ENCODE peak calls at places on chromosomes 6 and 20, in six cellular contexts. F is A549; Q is CD8-positive, alpha-beta memory T cell; O is hepatocyte; N is brain microvascular endothelial cell; M is MM.1S. G is an unnamed sample.
A peak's percentile ranks its signal among the peaks of the same experiment; 100 is the strongest.

GRCh38 chr6:16925461-16925860 is 164.2 kb upstream of the ATXN1 start:
- DNase-seq in F (no peak), Q (no peak), O (no peak), N (no peak), M (no peak), G (no peak)

GRCh38 chr6:38266921-38267354 is 372.8 kb downstream of the BTBD9 start:
- DNase-seq in F (no peak), Q (no peak), O (no peak), N (no peak), M (no peak), G (no peak)

GRCh38 chr20:32574296-32575226 is 10.6 kb downstream of the NOL4L start:
- DNase-seq in F (peak; percentile 60), Q (no peak), O (peak; percentile 92), N (peak; percentile 91), M (no peak), G (peak; percentile 46)

GRCh38 chr6:50718566-50718965 is 5.2 kb downstream of the TFAP2D start:
- DNase-seq in F (no peak), Q (no peak), O (no peak), N (no peak), M (no peak), G (no peak)

GRCh38 chr6:161168281-161168891 is 105.5 kb downstream of the AGPAT4 start:
- DNase-seq in F (peak; percentile 6), Q (no peak), O (peak; percentile 61), N (peak; percentile 100), M (no peak), G (peak; percentile 78)

GRCh38 chr6:31493875-31494694 is 3.9 kb upstream of the MICB start:
- DNase-seq in F (peak; percentile 67), Q (peak; percentile 62), O (peak; percentile 86), N (peak; percentile 79), M (peak; percentile 80), G (peak; percentile 67)

GRCh38 chr6:30915591-30915946 is 1.5 kb downstream of the VARS2 start:
- DNase-seq in F (peak; percentile 79), Q (no peak), O (peak; percentile 74), N (peak; percentile 36), M (peak; percentile 51), G (peak; percentile 72)

GRCh38 chr6:137950581-137950980 is 83.5 kb downstream of the TNFAIP3 start:
- DNase-seq in F (no peak), Q (no peak), O (no peak), N (no peak), M (peak; percentile 74), G (no peak)

GRCh38 chr20:46946796-46947195 is 52.2 kb downstream of the EYA2 start:
- DNase-seq in F (no peak), Q (no peak), O (no peak), N (no peak), M (no peak), G (no peak)

GRCh38 chr6:157597461-157598312 is 216.7 kb downstream of the ZDHHC14 start:
- DNase-seq in F (peak; percentile 28), Q (peak; percentile 20), O (peak; percentile 65), N (peak; percentile 13), M (peak; percentile 43), G (peak; percentile 45)

GRCh38 chr6:158849899-158850806 is 31.0 kb upstream of the EZR start:
- DNase-seq in F (peak; percentile 87), Q (peak; percentile 48), O (peak; percentile 85), N (peak; percentile 97), M (no peak), G (peak; percentile 29)

GRCh38 chr6:106704327-106704726 is 74.9 kb downstream of the QRSL1 start:
- DNase-seq in F (no peak), Q (no peak), O (no peak), N (no peak), M (no peak), G (no peak)

GRCh38 chr6:123967900-123968299 is 164.2 kb downstream of the NKAIN2 start:
- DNase-seq in F (no peak), Q (no peak), O (no peak), N (no peak), M (no peak), G (no peak)

GRCh38 chr20:39885975-39886649 is 802.9 kb downstream of the MAFB start:
- DNase-seq in F (no peak), Q (no peak), O (peak; percentile 81), N (peak; percentile 91), M (peak; percentile 57), G (peak; percentile 89)

GRCh38 chr6:168643401-168643800 is 202.4 kb downstream of the SMOC2 start:
- DNase-seq in F (no peak), Q (no peak), O (no peak), N (no peak), M (no peak), G (no peak)

GRCh38 chr6:18055714-18056382 is 66.6 kb downstream of the NHLRC1 start:
- DNase-seq in F (no peak), Q (no peak), O (no peak), N (no peak), M (no peak), G (no peak)

GRCh38 chr20:64038579-64039292 is 2.8 kb downstream of the C20orf204 start:
- DNase-seq in F (peak; percentile 85), Q (peak; percentile 63), O (peak; percentile 90), N (peak; percentile 18), M (peak; percentile 77), G (peak; percentile 58)

GRCh38 chr20:48718914-48719578 is 108.8 kb downstream of the PREX1 start:
- DNase-seq in F (no peak), Q (peak; percentile 32), O (no peak), N (no peak), M (no peak), G (peak; percentile 53)

GRCh38 chr6:149032599-149033405 is 284.7 kb upstream of the TAB2 start:
- DNase-seq in F (peak; percentile 59), Q (no peak), O (no peak), N (peak; percentile 85), M (no peak), G (no peak)

GRCh38 chr6:104958720-104959452 is 2.0 kb downstream of the LIN28B start:
- DNase-seq in F (no peak), Q (no peak), O (peak; percentile 40), N (no peak), M (no peak), G (peak; percentile 37)

GRCh38 chr6:104956663-104957294 is at the start of gene LIN28B:
- DNase-seq in F (no peak), Q (no peak), O (no peak), N (no peak), M (no peak), G (peak; percentile 15)

GRCh38 chr6:104957301-104958177 is 632 bp downstream of the LIN28B start:
- DNase-seq in F (peak; percentile 19), Q (no peak), O (peak; percentile 30), N (no peak), M (no peak), G (peak; percentile 38)

GRCh38 chr6:104958178-104958520 is 1.2 kb downstream of the LIN28B start:
- DNase-seq in F (no peak), Q (no peak), O (no peak), N (no peak), M (no peak), G (no peak)

GRCh38 chr6:104959453-104959858 is 2.5 kb downstream of the LIN28B start:
- DNase-seq in F (no peak), Q (no peak), O (no peak), N (no peak), M (no peak), G (no peak)
- H3K27ac ChIP-seq in F (peak overlapping the region; percentile 62), Q (peak overlapping the region; percentile 34), O (no peak overlapping the region), N (no peak overlapping the region), M (no peak overlapping the region), G (peak overlapping the region; percentile 89)

DNA sequence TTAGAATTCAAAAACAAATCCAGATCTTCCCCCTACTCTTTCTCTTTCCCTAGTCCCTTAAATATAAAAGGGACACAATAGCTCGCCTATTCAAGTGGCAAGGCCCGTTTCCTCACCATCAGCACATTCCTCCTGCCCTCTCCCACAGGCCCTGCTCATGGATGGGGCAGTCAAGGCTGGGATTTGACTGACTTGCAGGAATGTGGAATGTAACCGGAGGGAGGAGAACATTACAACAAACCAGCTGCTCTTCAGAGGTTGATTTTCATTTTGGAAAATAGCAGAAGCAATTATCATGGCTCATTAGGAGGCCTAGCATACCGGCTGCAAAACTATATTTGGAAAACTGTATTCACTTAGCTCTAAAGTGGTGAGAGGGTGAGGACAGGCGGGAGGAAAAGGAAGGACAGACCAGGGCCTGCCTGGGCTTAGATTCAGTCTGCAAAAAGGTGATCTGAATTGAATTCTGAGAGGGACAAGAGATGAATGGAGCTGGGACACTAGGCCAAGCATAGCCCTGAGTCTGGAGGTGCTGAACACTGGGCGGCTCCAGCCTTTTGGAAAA is 283.7 kb downstream of the CD83 start:
- DNase-seq in F (no peak), Q (no peak), O (no peak), N (no peak), M (no peak), G (peak; percentile 6)
- H3K27ac ChIP-seq in F (no peak overlapping the region), Q (no peak overlapping the region), O (no peak overlapping the region), N (no peak overlapping the region), M (no peak overlapping the region), G (no peak overlapping the region)

GRCh38 chr20:22744341-22745193 is 160.2 kb upstream of the FOXA2 start:
- DNase-seq in F (no peak), Q (no peak), O (peak; percentile 38), N (no peak), M (no peak), G (no peak)

GRCh38 chr20:22743426-22743825 is 159.1 kb upstream of the FOXA2 start:
- DNase-seq in F (no peak), Q (no peak), O (no peak), N (no peak), M (no peak), G (no peak)

GRCh38 chr20:22740829-22741228 is 156.5 kb upstream of the FOXA2 start:
- DNase-seq in F (no peak), Q (no peak), O (no peak), N (no peak), M (no peak), G (no peak)

GRCh38 chr20:22746957-22747356 is 162.6 kb upstream of the FOXA2 start:
- DNase-seq in F (no peak), Q (no peak), O (no peak), N (no peak), M (no peak), G (no peak)

GRCh38 chr20:22745194-22745500 is 160.8 kb upstream of the FOXA2 start:
- DNase-seq in F (no peak), Q (no peak), O (no peak), N (no peak), M (no peak), G (no peak)
- H3K27ac ChIP-seq in F (peak overlapping the region; percentile 4), Q (no peak overlapping the region), O (no peak overlapping the region), N (no peak overlapping the region), M (no peak overlapping the region), G (no peak overlapping the region)

DNA sequence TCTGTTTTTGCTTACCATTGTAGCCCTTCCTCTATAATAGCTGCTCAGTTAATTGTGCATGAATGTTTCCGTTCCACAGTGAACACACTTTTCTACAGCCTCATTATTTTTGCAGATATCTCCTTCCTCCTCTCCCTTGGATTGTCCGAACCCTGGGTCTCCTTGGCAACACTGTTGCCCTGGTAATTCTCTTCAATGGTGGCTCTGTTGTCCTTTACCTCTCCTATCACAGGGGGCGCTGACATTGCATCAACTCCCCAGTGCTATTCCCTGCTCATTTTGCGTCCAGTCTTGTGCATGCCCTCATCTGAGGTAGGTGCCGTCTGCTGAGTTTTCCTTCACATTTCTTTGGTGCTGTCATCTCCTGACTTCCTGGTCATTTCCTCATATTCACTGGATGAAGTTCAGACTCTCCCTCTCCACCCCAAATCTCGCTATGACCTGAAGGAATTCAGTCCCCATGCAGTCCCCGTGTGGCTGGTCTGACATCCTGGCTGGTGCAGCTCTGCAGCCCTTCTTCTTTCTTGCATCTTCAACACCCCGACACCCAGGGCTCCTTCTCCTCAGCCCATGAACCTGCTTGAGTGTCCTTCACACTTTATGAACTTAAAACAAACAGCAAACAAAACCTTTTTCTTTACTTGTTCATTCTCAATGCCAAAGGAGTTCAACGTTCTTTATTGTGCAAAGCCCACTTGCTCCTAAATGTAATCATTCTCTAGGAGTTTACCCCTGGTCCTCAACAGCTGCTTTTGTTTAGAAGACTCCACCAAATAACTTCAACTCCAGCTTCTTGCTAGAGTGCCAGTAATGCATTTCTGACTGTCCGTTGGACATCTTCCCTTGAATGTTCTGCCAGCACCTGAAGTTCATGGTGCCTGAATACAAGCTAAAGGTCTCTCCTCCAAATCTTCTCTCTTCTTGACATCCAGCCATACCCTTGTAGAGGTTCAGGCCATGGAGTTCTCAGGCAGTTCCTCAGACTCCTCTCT is 21.3 kb downstream of the PHACTR2 start:
- DNase-seq in F (no peak), Q (no peak), O (no peak), N (no peak), M (no peak), G (no peak)
- H3K27ac ChIP-seq in F (no peak overlapping the region), Q (no peak overlapping the region), O (no peak overlapping the region), N (no peak overlapping the region), M (no peak overlapping the region), G (no peak overlapping the region)